ENCODE peak calls at places on chromosomes 1 and 21, in four cellular contexts. R is Caco-2, V is keratinocyte, F is uterus. I is an unnamed sample.

GRCh38 chr21:27802816-27803475 is 836.1 kb upstream of the ADAMTS5 start:
- DNase-seq in F (peak; percentile 29), R (no peak), V (no peak), I (no peak)

GRCh38 chr21:40620386-40621145 is 226.4 kb downstream of the DSCAM start:
- DNase-seq in F (no peak), V (no peak), R (no peak), I (no peak)

GRCh38 chr1:41109316-41110263 is 88.1 kb upstream of the SLFNL1 start:
- DNase-seq in V (peak; percentile 59), F (peak; percentile 80), R (peak; percentile 39), I (no peak)

GRCh38 chr1:9101510-9102146 is 27.3 kb downstream of the GPR157 start:
- DNase-seq in R (peak; percentile 65), F (peak; percentile 40), V (no peak), I (no peak)

GRCh38 chr1:62333431-62333830 is 14.2 kb upstream of the KANK4 start:
- DNase-seq in R (no peak), V (no peak), F (no peak), I (no peak)

GRCh38 chr1:165371588-165372235 is 15.2 kb upstream of the LMX1A start:
- DNase-seq in F (no peak), R (no peak), V (no peak), I (no peak)

GRCh38 chr1:192445849-192446489 is 129.2 kb downstream of the RGS21 start:
- DNase-seq in F (peak; percentile 44), R (no peak), V (no peak), I (peak; percentile 39)

GRCh38 chr1:158199840-158200239 is 19.1 kb downstream of the CD1D start:
- DNase-seq in F (no peak), R (no peak), V (no peak), I (no peak)

GRCh38 chr1:34825455-34826081 is 32.8 kb downstream of the GJA4 start:
- DNase-seq in R (no peak), V (no peak), F (no peak), I (peak; percentile 35)

GRCh38 chr1:228646717-228647522 is 88.4 kb upstream of the RHOU start:
- DNase-seq in F (peak; percentile 31), R (peak; percentile 51), V (no peak), I (no peak)

GRCh38 chr1:248703674-248704073 is 1.1 kb upstream of the OR14I1 start:
- DNase-seq in F (no peak), V (no peak), R (no peak), I (no peak)
- TF ChIP-seq CTCF in F (no peak), V (no peak), R (no peak), I (no peak)

GRCh38 chr1:79362470-79362869 is 355.9 kb upstream of the ADGRL4 start:
- DNase-seq in V (no peak), F (no peak), R (no peak), I (no peak)
- TF ChIP-seq CTCF in V (no peak), F (no peak), R (no peak), I (peak; percentile 20)

DNA sequence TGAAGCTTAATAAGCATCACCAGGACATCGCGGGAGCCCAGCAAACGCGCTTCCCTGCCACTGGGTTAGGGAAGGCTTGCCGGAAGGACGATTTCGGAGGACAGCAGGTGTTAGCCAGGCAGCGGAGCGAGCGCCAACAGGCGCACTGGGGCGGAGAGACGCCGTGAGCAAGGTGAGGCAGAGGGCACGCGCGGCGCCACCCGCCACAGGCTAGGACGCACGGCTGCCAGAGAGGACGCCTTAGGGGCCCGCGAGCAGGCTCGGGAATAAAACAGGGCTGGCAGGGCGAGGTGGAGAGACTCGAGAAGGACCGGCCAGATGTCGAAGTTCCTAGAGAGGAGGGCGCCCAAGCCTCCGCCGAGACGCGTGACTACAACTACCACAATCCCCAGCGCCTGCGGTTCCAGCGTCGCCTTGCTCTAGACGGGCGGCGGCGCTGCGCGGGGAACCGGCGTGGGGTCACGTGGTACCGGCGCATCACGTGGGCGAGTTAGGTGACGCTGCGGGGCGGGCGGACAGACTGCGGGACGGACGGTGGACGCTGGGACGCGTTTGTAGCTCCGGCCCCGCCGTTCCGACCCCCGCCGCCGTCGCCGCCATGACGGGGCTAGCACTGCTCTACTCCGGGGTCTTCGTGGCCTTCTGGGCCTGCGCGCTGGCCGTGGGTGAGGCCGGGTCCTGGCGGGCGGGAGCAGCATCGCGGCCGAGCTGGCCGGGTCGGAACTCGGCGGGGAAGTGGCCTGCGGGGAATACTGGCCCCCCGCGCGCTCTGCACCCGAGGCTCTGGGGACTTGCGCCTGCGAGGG is at the start of gene ATP6V0B:
- DNase-seq in V (peak; percentile 53), R (peak; percentile 91), F (peak; percentile 94), I (peak; percentile 84)
- TF ChIP-seq CTCF in V (no peak), R (no peak), F (peak; percentile 35), I (no peak)

DNA sequence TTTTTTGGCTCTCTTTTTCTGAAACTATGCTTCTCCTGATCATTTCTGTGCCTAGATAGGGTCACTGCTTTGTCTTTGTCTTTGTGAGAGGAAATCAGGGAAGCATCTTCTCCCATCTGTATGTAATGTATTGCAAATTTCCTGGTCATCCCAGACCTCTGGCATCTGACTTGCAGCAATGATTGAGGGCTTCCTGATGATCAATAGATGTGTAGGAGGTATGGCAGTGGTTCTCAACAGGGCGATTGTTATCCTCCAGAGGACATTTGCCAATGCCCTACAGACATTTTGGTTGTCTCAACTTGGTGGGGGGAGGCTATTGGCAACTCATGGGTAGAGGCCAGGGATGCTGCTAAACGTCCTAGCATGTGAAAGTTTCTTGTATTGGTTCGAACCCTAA is 64.8 kb downstream of the RGL1 start:
- DNase-seq in V (no peak), R (no peak), F (no peak), I (no peak)
- TF ChIP-seq CTCF in V (no peak), R (no peak), F (no peak), I (no peak)

GRCh38 chr1:2108213-2108876 is 58.1 kb downstream of the PRKCZ start:
- DNase-seq in V (no peak), R (peak; percentile 52), F (no peak), I (no peak)
- TF ChIP-seq CTCF in V (no peak), R (peak; percentile 46), F (no peak), I (peak; percentile 54)

DNA sequence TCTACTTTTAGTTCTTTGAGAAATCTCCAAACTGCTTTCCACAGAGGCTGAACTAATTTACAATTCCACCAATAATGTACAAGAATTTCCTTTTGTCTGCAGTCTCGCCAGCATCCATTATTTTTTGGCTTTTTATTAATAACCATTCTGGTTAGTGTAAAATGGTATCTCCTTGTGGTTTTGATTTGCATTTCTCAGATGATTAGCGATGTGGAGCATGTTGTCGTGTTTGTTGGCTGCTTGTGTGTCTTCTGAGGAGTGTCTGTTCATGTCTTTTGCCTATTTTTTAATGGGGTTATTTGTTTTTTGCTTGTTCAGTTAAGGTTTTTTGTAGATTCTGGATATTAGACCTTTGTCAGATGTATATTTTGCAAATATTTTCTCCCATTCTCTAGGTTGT is 131.5 kb downstream of the MAST2 start:
- DNase-seq in F (no peak), V (no peak), R (no peak), I (no peak)
- TF ChIP-seq CTCF in F (no peak), V (no peak), R (no peak), I (no peak)

DNA sequence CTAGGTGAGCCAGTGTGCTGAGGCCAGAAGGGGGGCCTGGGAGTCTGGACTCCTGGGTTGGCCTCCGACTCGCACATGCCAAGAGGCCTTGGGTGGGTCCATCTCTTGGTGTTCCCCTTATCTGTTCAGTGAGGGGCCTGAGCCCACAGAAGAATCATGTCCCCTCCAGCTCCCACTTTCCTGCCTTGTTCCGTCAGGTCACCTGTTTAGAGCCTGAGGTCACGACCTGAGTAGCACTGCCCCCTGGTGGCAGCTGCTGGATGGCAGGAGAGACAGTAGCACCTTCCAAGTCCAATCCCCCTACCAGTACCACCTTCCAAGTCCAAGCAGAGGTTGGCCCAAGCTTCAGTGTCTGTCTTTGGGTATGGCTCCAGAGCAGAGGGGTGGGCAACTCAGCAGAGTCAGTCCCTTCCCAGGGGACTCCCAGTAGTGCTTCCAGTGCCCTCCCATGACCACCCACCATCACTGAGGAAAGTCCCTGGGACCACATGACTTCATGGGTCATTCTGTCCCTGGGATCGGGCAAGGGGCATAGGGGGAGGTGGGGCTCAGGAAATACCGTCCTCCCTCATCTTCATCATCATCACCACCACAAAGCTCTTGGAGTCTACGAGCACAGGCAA is 241.7 kb downstream of the TRABD2B start:
- DNase-seq in F (no peak), V (no peak), R (peak; percentile 53), I (no peak)
- TF ChIP-seq CTCF in F (no peak), V (peak; percentile 76), R (peak; percentile 59), I (peak; percentile 61)

GRCh38 chr1:245277276-245277675 is 122.5 kb downstream of the KIF26B start:
- DNase-seq in F (no peak), V (no peak), R (peak; percentile 58), I (no peak)
- TF ChIP-seq CTCF in F (no peak), V (no peak), R (peak; percentile 31), I (peak; percentile 52)

I was measured in progenitor cell of endocrine pancreas.